ENCODE peak calls at places on chromosome 22, in ten cellular contexts. One of them, this sample, is unnamed.

GRCh38 chr22:19046719-19047609 is 75.2 kb downstream of the DGCR2 start:
- DNase-seq in AG10803: no peak
- DNase-seq in stimulated activated CD4-positive, alpha-beta T cell treated with anti-CD3 and anti-CD28 coated beads, Interleukin-2, amount 100 ng/mL, for 48 hours: no peak
- DNase-seq in fibroblast of villous mesenchyme: no peak
- DNase-seq in CD8-positive, alpha-beta memory T cell: no peak
- DNase-seq in NCI-H446: no peak
- DNase-seq in HTR-8/SVneo: no peak
- DNase-seq in iris pigment epithelial cell: no peak
- DNase-seq in SJSA1: no peak
- DNase-seq in Right ventricle myocardium superior: no peak
- DNase-seq in this sample: no peak

GRCh38 chr22:43483266-43483665 is 71.5 kb downstream of the MPPED1 start:
- DNase-seq in AG10803: no peak
- DNase-seq in stimulated activated CD4-positive, alpha-beta T cell treated with anti-CD3 and anti-CD28 coated beads, Interleukin-2, amount 100 ng/mL, for 48 hours: no peak
- DNase-seq in fibroblast of villous mesenchyme: no peak
- DNase-seq in CD8-positive, alpha-beta memory T cell: no peak
- DNase-seq in NCI-H446: no peak
- DNase-seq in HTR-8/SVneo: no peak
- DNase-seq in iris pigment epithelial cell: no peak
- DNase-seq in SJSA1: no peak
- DNase-seq in Right ventricle myocardium superior: no peak
- DNase-seq in this sample: no peak

GRCh38 chr22:22800716-22801115 is 86.9 kb upstream of the IGLL5 start:
- DNase-seq in AG10803: peak
- DNase-seq in stimulated activated CD4-positive, alpha-beta T cell treated with anti-CD3 and anti-CD28 coated beads, Interleukin-2, amount 100 ng/mL, for 48 hours: no peak
- DNase-seq in fibroblast of villous mesenchyme: no peak
- DNase-seq in CD8-positive, alpha-beta memory T cell: no peak
- DNase-seq in NCI-H446: no peak
- DNase-seq in HTR-8/SVneo: no peak
- DNase-seq in iris pigment epithelial cell: peak
- DNase-seq in SJSA1: no peak
- DNase-seq in Right ventricle myocardium superior: no peak
- DNase-seq in this sample: no peak

GRCh38 chr22:36422287-36423014 is 34.7 kb upstream of the MYH9 start:
- DNase-seq in AG10803: no peak
- DNase-seq in stimulated activated CD4-positive, alpha-beta T cell treated with anti-CD3 and anti-CD28 coated beads, Interleukin-2, amount 100 ng/mL, for 48 hours: no peak
- DNase-seq in fibroblast of villous mesenchyme: no peak
- DNase-seq in CD8-positive, alpha-beta memory T cell: no peak
- DNase-seq in NCI-H446: no peak
- DNase-seq in HTR-8/SVneo: no peak
- DNase-seq in iris pigment epithelial cell: no peak
- DNase-seq in SJSA1: no peak
- DNase-seq in Right ventricle myocardium superior: no peak
- DNase-seq in this sample: no peak

GRCh38 chr22:46001046-46001425 is 24.1 kb upstream of the WNT7B start:
- DNase-seq in AG10803: no peak
- DNase-seq in stimulated activated CD4-positive, alpha-beta T cell treated with anti-CD3 and anti-CD28 coated beads, Interleukin-2, amount 100 ng/mL, for 48 hours: no peak
- DNase-seq in fibroblast of villous mesenchyme: no peak
- DNase-seq in CD8-positive, alpha-beta memory T cell: no peak
- DNase-seq in NCI-H446: no peak
- DNase-seq in HTR-8/SVneo: no peak
- DNase-seq in iris pigment epithelial cell: no peak
- DNase-seq in SJSA1: no peak
- DNase-seq in Right ventricle myocardium superior: peak
- DNase-seq in this sample: no peak

GRCh38 chr22:36191106-36191836 is 10.3 kb downstream of the APOL4 start:
- DNase-seq in AG10803: peak
- DNase-seq in stimulated activated CD4-positive, alpha-beta T cell treated with anti-CD3 and anti-CD28 coated beads, Interleukin-2, amount 100 ng/mL, for 48 hours: no peak
- DNase-seq in fibroblast of villous mesenchyme: peak
- DNase-seq in CD8-positive, alpha-beta memory T cell: no peak
- DNase-seq in NCI-H446: no peak
- DNase-seq in HTR-8/SVneo: no peak
- DNase-seq in iris pigment epithelial cell: no peak
- DNase-seq in SJSA1: no peak
- DNase-seq in Right ventricle myocardium superior: peak
- DNase-seq in this sample: peak

GRCh38 chr22:45537734-45538181 is 35.1 kb downstream of the FBLN1 start:
- DNase-seq in AG10803: peak
- DNase-seq in stimulated activated CD4-positive, alpha-beta T cell treated with anti-CD3 and anti-CD28 coated beads, Interleukin-2, amount 100 ng/mL, for 48 hours: no peak
- DNase-seq in fibroblast of villous mesenchyme: peak
- DNase-seq in CD8-positive, alpha-beta memory T cell: no peak
- DNase-seq in NCI-H446: peak
- DNase-seq in HTR-8/SVneo: no peak
- DNase-seq in iris pigment epithelial cell: peak
- DNase-seq in SJSA1: peak
- DNase-seq in Right ventricle myocardium superior: peak
- DNase-seq in this sample: peak

GRCh38 chr22:25899566-25899965 is 157.6 kb downstream of the MYO18B start:
- DNase-seq in AG10803: no peak
- DNase-seq in stimulated activated CD4-positive, alpha-beta T cell treated with anti-CD3 and anti-CD28 coated beads, Interleukin-2, amount 100 ng/mL, for 48 hours: no peak
- DNase-seq in fibroblast of villous mesenchyme: no peak
- DNase-seq in CD8-positive, alpha-beta memory T cell: no peak
- DNase-seq in NCI-H446: peak
- DNase-seq in HTR-8/SVneo: no peak
- DNase-seq in iris pigment epithelial cell: no peak
- DNase-seq in SJSA1: no peak
- DNase-seq in Right ventricle myocardium superior: no peak
- DNase-seq in this sample: no peak

GRCh38 chr22:47355388-47355725 is 592.9 kb downstream of the TBC1D22A start:
- DNase-seq in AG10803: no peak
- DNase-seq in stimulated activated CD4-positive, alpha-beta T cell treated with anti-CD3 and anti-CD28 coated beads, Interleukin-2, amount 100 ng/mL, for 48 hours: no peak
- DNase-seq in fibroblast of villous mesenchyme: no peak
- DNase-seq in CD8-positive, alpha-beta memory T cell: no peak
- DNase-seq in NCI-H446: no peak
- DNase-seq in HTR-8/SVneo: no peak
- DNase-seq in iris pigment epithelial cell: no peak
- DNase-seq in SJSA1: no peak
- DNase-seq in Right ventricle myocardium superior: no peak
- DNase-seq in this sample: no peak

GRCh38 chr22:25090225-25090651 is 109.4 kb upstream of the CRYBB3 start:
- DNase-seq in AG10803: no peak
- DNase-seq in stimulated activated CD4-positive, alpha-beta T cell treated with anti-CD3 and anti-CD28 coated beads, Interleukin-2, amount 100 ng/mL, for 48 hours: no peak
- DNase-seq in fibroblast of villous mesenchyme: no peak
- DNase-seq in CD8-positive, alpha-beta memory T cell: no peak
- DNase-seq in NCI-H446: no peak
- DNase-seq in HTR-8/SVneo: no peak
- DNase-seq in iris pigment epithelial cell: no peak
- DNase-seq in SJSA1: no peak
- DNase-seq in Right ventricle myocardium superior: no peak
- DNase-seq in this sample: no peak

GRCh38 chr22:27220349-27220748 is 563.0 kb downstream of the MIAT start:
- DNase-seq in AG10803: peak
- DNase-seq in stimulated activated CD4-positive, alpha-beta T cell treated with anti-CD3 and anti-CD28 coated beads, Interleukin-2, amount 100 ng/mL, for 48 hours: no peak
- DNase-seq in fibroblast of villous mesenchyme: peak
- DNase-seq in CD8-positive, alpha-beta memory T cell: no peak
- DNase-seq in NCI-H446: no peak
- DNase-seq in HTR-8/SVneo: no peak
- DNase-seq in iris pigment epithelial cell: peak
- DNase-seq in SJSA1: no peak
- DNase-seq in Right ventricle myocardium superior: no peak
- DNase-seq in this sample: no peak

GRCh38 chr22:46057762-46058420 is 80.9 kb upstream of the WNT7B start:
- DNase-seq in AG10803: peak
- DNase-seq in stimulated activated CD4-positive, alpha-beta T cell treated with anti-CD3 and anti-CD28 coated beads, Interleukin-2, amount 100 ng/mL, for 48 hours: no peak
- DNase-seq in fibroblast of villous mesenchyme: peak
- DNase-seq in CD8-positive, alpha-beta memory T cell: peak
- DNase-seq in NCI-H446: no peak
- DNase-seq in HTR-8/SVneo: no peak
- DNase-seq in iris pigment epithelial cell: no peak
- DNase-seq in SJSA1: peak
- DNase-seq in Right ventricle myocardium superior: peak
- DNase-seq in this sample: peak

GRCh38 chr22:17832665-17833064 is 58.4 kb upstream of the BID start:
- DNase-seq in AG10803: no peak
- DNase-seq in stimulated activated CD4-positive, alpha-beta T cell treated with anti-CD3 and anti-CD28 coated beads, Interleukin-2, amount 100 ng/mL, for 48 hours: no peak
- DNase-seq in fibroblast of villous mesenchyme: no peak
- DNase-seq in CD8-positive, alpha-beta memory T cell: no peak
- DNase-seq in NCI-H446: no peak
- DNase-seq in HTR-8/SVneo: no peak
- DNase-seq in iris pigment epithelial cell: no peak
- DNase-seq in SJSA1: no peak
- DNase-seq in Right ventricle myocardium superior: peak
- DNase-seq in this sample: peak

GRCh38 chr22:45072322-45072903 is 62.6 kb upstream of the PHF21B start:
- DNase-seq in AG10803: peak
- DNase-seq in stimulated activated CD4-positive, alpha-beta T cell treated with anti-CD3 and anti-CD28 coated beads, Interleukin-2, amount 100 ng/mL, for 48 hours: peak
- DNase-seq in fibroblast of villous mesenchyme: peak
- DNase-seq in CD8-positive, alpha-beta memory T cell: no peak
- DNase-seq in NCI-H446: no peak
- DNase-seq in HTR-8/SVneo: peak
- DNase-seq in iris pigment epithelial cell: peak
- DNase-seq in SJSA1: peak
- DNase-seq in Right ventricle myocardium superior: no peak
- DNase-seq in this sample: no peak

GRCh38 chr22:17917490-17917983 is 106.8 kb downstream of the MICAL3 start:
- DNase-seq in AG10803: no peak
- DNase-seq in stimulated activated CD4-positive, alpha-beta T cell treated with anti-CD3 and anti-CD28 coated beads, Interleukin-2, amount 100 ng/mL, for 48 hours: no peak
- DNase-seq in fibroblast of villous mesenchyme: no peak
- DNase-seq in CD8-positive, alpha-beta memory T cell: no peak
- DNase-seq in NCI-H446: no peak
- DNase-seq in HTR-8/SVneo: no peak
- DNase-seq in iris pigment epithelial cell: no peak
- DNase-seq in SJSA1: no peak
- DNase-seq in Right ventricle myocardium superior: peak
- DNase-seq in this sample: no peak

GRCh38 chr22:50269573-50270301 is 443 bp downstream of the MAPK11 start:
- DNase-seq in AG10803: peak
- DNase-seq in stimulated activated CD4-positive, alpha-beta T cell treated with anti-CD3 and anti-CD28 coated beads, Interleukin-2, amount 100 ng/mL, for 48 hours: peak
- DNase-seq in fibroblast of villous mesenchyme: no peak
- DNase-seq in CD8-positive, alpha-beta memory T cell: peak
- DNase-seq in NCI-H446: no peak
- DNase-seq in HTR-8/SVneo: no peak
- DNase-seq in iris pigment epithelial cell: peak
- DNase-seq in SJSA1: no peak
- DNase-seq in Right ventricle myocardium superior: peak
- DNase-seq in this sample: no peak

GRCh38 chr22:46202897-46203589 is 47.0 kb downstream of the CDPF1 start:
- DNase-seq in AG10803: no peak
- DNase-seq in stimulated activated CD4-positive, alpha-beta T cell treated with anti-CD3 and anti-CD28 coated beads, Interleukin-2, amount 100 ng/mL, for 48 hours: no peak
- DNase-seq in fibroblast of villous mesenchyme: no peak
- DNase-seq in CD8-positive, alpha-beta memory T cell: no peak
- DNase-seq in NCI-H446: no peak
- DNase-seq in HTR-8/SVneo: no peak
- DNase-seq in iris pigment epithelial cell: no peak
- DNase-seq in SJSA1: no peak
- DNase-seq in Right ventricle myocardium superior: no peak
- DNase-seq in this sample: no peak

GRCh38 chr22:35449829-35450689 is 50.1 kb downstream of the MCM5 start:
- DNase-seq in AG10803: no peak
- DNase-seq in stimulated activated CD4-positive, alpha-beta T cell treated with anti-CD3 and anti-CD28 coated beads, Interleukin-2, amount 100 ng/mL, for 48 hours: no peak
- DNase-seq in fibroblast of villous mesenchyme: no peak
- DNase-seq in CD8-positive, alpha-beta memory T cell: no peak
- DNase-seq in NCI-H446: no peak
- DNase-seq in HTR-8/SVneo: no peak
- DNase-seq in iris pigment epithelial cell: no peak
- DNase-seq in SJSA1: no peak
- DNase-seq in Right ventricle myocardium superior: no peak
- DNase-seq in this sample: no peak

GRCh38 chr22:37777122-37777687 is 30.5 kb upstream of the GCAT start:
- DNase-seq in AG10803: peak
- DNase-seq in stimulated activated CD4-positive, alpha-beta T cell treated with anti-CD3 and anti-CD28 coated beads, Interleukin-2, amount 100 ng/mL, for 48 hours: no peak
- DNase-seq in fibroblast of villous mesenchyme: peak
- DNase-seq in CD8-positive, alpha-beta memory T cell: no peak
- DNase-seq in NCI-H446: no peak
- DNase-seq in HTR-8/SVneo: no peak
- DNase-seq in iris pigment epithelial cell: peak
- DNase-seq in SJSA1: peak
- DNase-seq in Right ventricle myocardium superior: no peak
- DNase-seq in this sample: peak

GRCh38 chr22:26977741-26978140 is 320.4 kb downstream of the MIAT start:
- DNase-seq in AG10803: no peak
- DNase-seq in stimulated activated CD4-positive, alpha-beta T cell treated with anti-CD3 and anti-CD28 coated beads, Interleukin-2, amount 100 ng/mL, for 48 hours: no peak
- DNase-seq in fibroblast of villous mesenchyme: no peak
- DNase-seq in CD8-positive, alpha-beta memory T cell: no peak
- DNase-seq in NCI-H446: no peak
- DNase-seq in HTR-8/SVneo: no peak
- DNase-seq in iris pigment epithelial cell: no peak
- DNase-seq in SJSA1: no peak
- DNase-seq in Right ventricle myocardium superior: no peak
- DNase-seq in this sample: no peak

GRCh38 chr22:17171313-17172171 is 12.5 kb upstream of the HDHD5 start:
- DNase-seq in AG10803: peak
- DNase-seq in stimulated activated CD4-positive, alpha-beta T cell treated with anti-CD3 and anti-CD28 coated beads, Interleukin-2, amount 100 ng/mL, for 48 hours: peak
- DNase-seq in fibroblast of villous mesenchyme: peak
- DNase-seq in CD8-positive, alpha-beta memory T cell: peak
- DNase-seq in NCI-H446: peak
- DNase-seq in HTR-8/SVneo: peak
- DNase-seq in iris pigment epithelial cell: peak
- DNase-seq in SJSA1: peak
- DNase-seq in Right ventricle myocardium superior: peak
- DNase-seq in this sample: peak

GRCh38 chr22:31228425-31228824 is 16.3 kb downstream of the LIMK2 start:
- DNase-seq in AG10803: no peak
- DNase-seq in stimulated activated CD4-positive, alpha-beta T cell treated with anti-CD3 and anti-CD28 coated beads, Interleukin-2, amount 100 ng/mL, for 48 hours: no peak
- DNase-seq in fibroblast of villous mesenchyme: no peak
- DNase-seq in CD8-positive, alpha-beta memory T cell: no peak
- DNase-seq in NCI-H446: no peak
- DNase-seq in HTR-8/SVneo: no peak
- DNase-seq in iris pigment epithelial cell: no peak
- DNase-seq in SJSA1: no peak
- DNase-seq in Right ventricle myocardium superior: no peak
- DNase-seq in this sample: no peak

GRCh38 chr22:21766933-21767462 is 31.4 kb upstream of the YPEL1 start:
- DNase-seq in AG10803: no peak
- DNase-seq in stimulated activated CD4-positive, alpha-beta T cell treated with anti-CD3 and anti-CD28 coated beads, Interleukin-2, amount 100 ng/mL, for 48 hours: peak
- DNase-seq in fibroblast of villous mesenchyme: no peak
- DNase-seq in CD8-positive, alpha-beta memory T cell: peak
- DNase-seq in NCI-H446: no peak
- DNase-seq in HTR-8/SVneo: no peak
- DNase-seq in iris pigment epithelial cell: no peak
- DNase-seq in SJSA1: no peak
- DNase-seq in Right ventricle myocardium superior: no peak
- DNase-seq in this sample: no peak

GRCh38 chr22:29139965-29140782 is 65.5 kb upstream of the EMID1 start:
- DNase-seq in AG10803: peak
- DNase-seq in stimulated activated CD4-positive, alpha-beta T cell treated with anti-CD3 and anti-CD28 coated beads, Interleukin-2, amount 100 ng/mL, for 48 hours: no peak
- DNase-seq in fibroblast of villous mesenchyme: peak
- DNase-seq in CD8-positive, alpha-beta memory T cell: no peak
- DNase-seq in NCI-H446: no peak
- DNase-seq in HTR-8/SVneo: no peak
- DNase-seq in iris pigment epithelial cell: peak
- DNase-seq in SJSA1: peak
- DNase-seq in Right ventricle myocardium superior: no peak
- DNase-seq in this sample: no peak

GRCh38 chr22:19543970-19544708 is 19.9 kb upstream of the CLDN5 start:
- DNase-seq in AG10803: no peak
- DNase-seq in stimulated activated CD4-positive, alpha-beta T cell treated with anti-CD3 and anti-CD28 coated beads, Interleukin-2, amount 100 ng/mL, for 48 hours: no peak
- DNase-seq in fibroblast of villous mesenchyme: no peak
- DNase-seq in CD8-positive, alpha-beta memory T cell: no peak
- DNase-seq in NCI-H446: no peak
- DNase-seq in HTR-8/SVneo: no peak
- DNase-seq in iris pigment epithelial cell: no peak
- DNase-seq in SJSA1: no peak
- DNase-seq in Right ventricle myocardium superior: no peak
- DNase-seq in this sample: no peak

GRCh38 chr22:47597041-47597440 is 834.6 kb downstream of the TBC1D22A start:
- DNase-seq in AG10803: no peak
- DNase-seq in stimulated activated CD4-positive, alpha-beta T cell treated with anti-CD3 and anti-CD28 coated beads, Interleukin-2, amount 100 ng/mL, for 48 hours: no peak
- DNase-seq in fibroblast of villous mesenchyme: no peak
- DNase-seq in CD8-positive, alpha-beta memory T cell: no peak
- DNase-seq in NCI-H446: no peak
- DNase-seq in HTR-8/SVneo: no peak
- DNase-seq in iris pigment epithelial cell: no peak
- DNase-seq in SJSA1: peak
- DNase-seq in Right ventricle myocardium superior: no peak
- DNase-seq in this sample: no peak

GRCh38 chr22:27473533-27473932 is 328.0 kb downstream of the MN1 start:
- DNase-seq in AG10803: no peak
- DNase-seq in stimulated activated CD4-positive, alpha-beta T cell treated with anti-CD3 and anti-CD28 coated beads, Interleukin-2, amount 100 ng/mL, for 48 hours: no peak
- DNase-seq in fibroblast of villous mesenchyme: no peak
- DNase-seq in CD8-positive, alpha-beta memory T cell: no peak
- DNase-seq in NCI-H446: no peak
- DNase-seq in HTR-8/SVneo: no peak
- DNase-seq in iris pigment epithelial cell: no peak
- DNase-seq in SJSA1: no peak
- DNase-seq in Right ventricle myocardium superior: no peak
- DNase-seq in this sample: no peak

GRCh38 chr22:49973018-49973965 is 12.7 kb downstream of the PIM3 start:
- DNase-seq in AG10803: peak
- DNase-seq in stimulated activated CD4-positive, alpha-beta T cell treated with anti-CD3 and anti-CD28 coated beads, Interleukin-2, amount 100 ng/mL, for 48 hours: no peak
- DNase-seq in fibroblast of villous mesenchyme: no peak
- DNase-seq in CD8-positive, alpha-beta memory T cell: no peak
- DNase-seq in NCI-H446: no peak
- DNase-seq in HTR-8/SVneo: no peak
- DNase-seq in iris pigment epithelial cell: no peak
- DNase-seq in SJSA1: no peak
- DNase-seq in Right ventricle myocardium superior: no peak
- DNase-seq in this sample: no peak